ENCODE peak calls at places on chromosomes 7 and 10, in ten cellular contexts. M is cardiac fibroblast, I is AG20443, S is glutamatergic neuron, N is Caki2, J is adipocyte, W is NCI-H2029, Z is dorsolateral prefrontal cortex, G is RWPE1, F is GM23248. D is an unnamed sample.

GRCh38 chr10:3635697-3636096 is 149.3 kb downstream of the KLF6 start:
- DNase-seq in J (no peak), G (peak; percentile 44), F (no peak), N (no peak), Z (no peak), S (no peak), M (no peak), I (no peak), W (no peak), D (no peak)

GRCh38 chr7:77913977-77914607 is 115.5 kb downstream of the PHTF2 start:
- DNase-seq in Z (no peak), I (no peak), S (no peak), M (no peak), W (no peak), F (no peak), N (no peak), G (no peak), J (peak; percentile 73), D (no peak)

GRCh38 chr7:7176421-7177043 is 5.8 kb upstream of the C1GALT1 start:
- DNase-seq in N (peak; percentile 69), S (no peak), M (peak; percentile 80), Z (no peak), F (peak; percentile 98), W (no peak), J (peak; percentile 91), G (peak; percentile 67), I (peak; percentile 74), D (no peak)

GRCh38 chr10:69960606-69961167 is 92.0 kb upstream of the MACROH2A2 start:
- DNase-seq in F (no peak), Z (no peak), W (no peak), S (no peak), I (no peak), G (no peak), M (no peak), N (no peak), J (no peak), D (no peak)

GRCh38 chr7:142881586-142882337 is 3.8 kb downstream of the TRPV6 start:
- DNase-seq in N (no peak), J (no peak), Z (no peak), G (no peak), S (no peak), I (no peak), F (no peak), W (no peak), M (no peak), D (no peak)

GRCh38 chr7:101854084-101854865 is 36.8 kb downstream of the CUX1 start:
- DNase-seq in F (no peak), I (no peak), Z (no peak), M (no peak), G (no peak), J (no peak), N (no peak), W (no peak), S (no peak), D (peak; percentile 73)

GRCh38 chr7:55574062-55574717 is 1.9 kb upstream of the VOPP1 start:
- DNase-seq in Z (no peak), F (peak; percentile 45), I (no peak), G (peak; percentile 65), W (no peak), J (peak; percentile 30), M (peak; percentile 50), S (no peak), N (peak; percentile 41), D (no peak)

GRCh38 chr7:10718768-10719167 is 254.9 kb upstream of the PHF14 start:
- DNase-seq in F (no peak), W (no peak), I (no peak), N (no peak), M (no peak), S (no peak), J (no peak), Z (no peak), G (no peak), D (no peak)

GRCh38 chr10:101816375-101816773 is 1.9 kb downstream of the OGA start:
- DNase-seq in M (no peak), G (no peak), Z (no peak), S (no peak), W (no peak), F (peak; percentile 42), I (no peak), J (peak; percentile 53), N (no peak), D (no peak)

GRCh38 chr10:113004219-113004618 is 54.2 kb downstream of the TCF7L2 start:
- DNase-seq in W (no peak), J (no peak), M (no peak), I (no peak), G (no peak), Z (no peak), F (no peak), N (no peak), S (no peak), D (no peak)

GRCh38 chr7:157820796-157821195 is 484.0 kb downstream of the DNAJB6 start:
- DNase-seq in Z (no peak), J (no peak), W (no peak), F (no peak), G (no peak), N (no peak), S (no peak), M (no peak), I (no peak), D (no peak)

GRCh38 chr7:80098795-80099194 is 35.8 kb upstream of the GNAI1 start:
- DNase-seq in N (no peak), W (no peak), G (no peak), I (no peak), M (no peak), S (no peak), Z (no peak), J (no peak), F (no peak), D (no peak)

GRCh38 chr10:11713186-11713743 is 28.9 kb upstream of the ECHDC3 start:
- DNase-seq in I (no peak), G (no peak), N (no peak), M (peak; percentile 86), F (peak; percentile 33), S (no peak), Z (no peak), W (no peak), J (no peak), D (no peak)

GRCh38 chr10:132133449-132134291 is 53.1 kb upstream of the DPYSL4 start:
- DNase-seq in S (no peak), Z (no peak), J (no peak), M (no peak), N (no peak), I (no peak), G (no peak), W (no peak), F (no peak), D (no peak)

GRCh38 chr7:105794741-105795729 is 81.4 kb downstream of the ATXN7L1 start:
- DNase-seq in S (no peak), I (peak; percentile 69), W (no peak), J (peak; percentile 65), Z (no peak), N (no peak), G (peak; percentile 72), F (peak; percentile 81), M (peak; percentile 82), D (no peak)

GRCh38 chr7:90250601-90251303 is 5.8 kb downstream of the CFAP69 start:
- DNase-seq in W (no peak), I (peak; percentile 70), M (peak; percentile 89), N (no peak), J (peak; percentile 72), Z (no peak), F (peak; percentile 86), S (no peak), G (no peak), D (no peak)

GRCh38 chr7:157484411-157485081 is 147.7 kb downstream of the DNAJB6 start:
- DNase-seq in I (no peak), F (no peak), Z (no peak), G (no peak), W (no peak), J (no peak), M (no peak), S (no peak), N (no peak), D (no peak)

GRCh38 chr7:119703895-119704294 is 569.1 kb upstream of the KCND2 start:
- DNase-seq in F (no peak), J (no peak), G (no peak), S (no peak), W (no peak), I (no peak), Z (no peak), M (no peak), N (no peak), D (no peak)

GRCh38 chr7:100407285-100408180 is 21.0 kb downstream of the ZCWPW1 start:
- DNase-seq in J (peak; percentile 91), N (peak; percentile 61), Z (no peak), S (no peak), G (peak; percentile 78), M (peak; percentile 86), I (peak; percentile 83), W (peak; percentile 51), F (peak; percentile 88), D (peak; percentile 87)

GRCh38 chr10:3774018-3774813 is 10.8 kb downstream of the KLF6 start:
- DNase-seq in M (peak; percentile 61), N (no peak), J (no peak), I (no peak), G (no peak), W (no peak), S (no peak), F (peak; percentile 67), Z (no peak), D (no peak)

GRCh38 chr10:12961416-12961815 is 40.1 kb downstream of the CCDC3 start:
- DNase-seq in M (no peak), G (no peak), W (no peak), Z (no peak), N (no peak), J (no peak), I (no peak), S (no peak), F (no peak), D (no peak)

GRCh38 chr10:79383974-79384606 is 36.8 kb downstream of the PPIF start:
- DNase-seq in M (no peak), Z (no peak), S (no peak), W (no peak), G (no peak), I (no peak), F (no peak), N (no peak), J (no peak), D (no peak)

GRCh38 chr7:80833289-80834104 is 85.4 kb downstream of the SEMA3C start:
- DNase-seq in N (peak; percentile 57), G (no peak), W (no peak), I (peak; percentile 13), Z (no peak), M (no peak), S (no peak), J (peak; percentile 48), F (peak; percentile 77), D (no peak)

GRCh38 chr10:69056129-69056528 is 31.8 kb upstream of the SRGN start:
- DNase-seq in I (no peak), S (no peak), G (no peak), N (no peak), M (peak; percentile 38), W (no peak), J (no peak), Z (no peak), F (peak; percentile 15), D (no peak)

GRCh38 chr10:78371118-78371517 is 337.5 kb downstream of the RPS24 start:
- DNase-seq in M (peak; percentile 22), S (peak; percentile 35), I (no peak), W (no peak), N (no peak), G (no peak), Z (no peak), F (no peak), J (no peak), D (no peak)

GRCh38 chr7:154680894-154681659 is 321.8 kb downstream of the PAXIP1 start:
- DNase-seq in F (no peak), I (no peak), W (no peak), Z (no peak), N (no peak), S (no peak), M (no peak), G (no peak), J (no peak), D (no peak)

GRCh38 chr10:70232155-70232858 is 922 bp downstream of the PPA1 start:
- DNase-seq in F (peak; percentile 71), S (no peak), Z (peak; percentile 28), G (peak; percentile 66), W (peak; percentile 56), N (peak; percentile 42), M (peak; percentile 55), I (peak; percentile 49), J (peak; percentile 77), D (peak; percentile 71)

GRCh38 chr10:4372601-4373000 is 453.4 kb upstream of the AKR1E2 start:
- DNase-seq in Z (no peak), G (no peak), J (peak; percentile 97), W (no peak), S (no peak), N (no peak), M (peak; percentile 98), I (peak; percentile 83), F (peak; percentile 95), D (no peak)

D was measured in Karpas-422.